ENCODE peak calls at places on chromosomes 7 and 10, in four cellular contexts. L is NCI-H1930, Y is prostate gland, J is KBM-7. D is an unnamed sample.

GRCh38 chr7:106621393-106622132 is 39.4 kb downstream of the CCDC71L start:
- DNase-seq in L (no peak), Y (no peak), J (no peak), D (no peak)

GRCh38 chr7:33716581-33717477 is 188.5 kb upstream of the BMPER start:
- DNase-seq in L (no peak), Y (no peak), J (peak; percentile 18), D (no peak)

GRCh38 chr10:13961096-13961495 is 369.6 kb downstream of the FRMD4A start:
- DNase-seq in L (no peak), Y (no peak), J (no peak), D (no peak)

GRCh38 chr10:76729804-76730203 is 907.8 kb downstream of the KCNMA1 start:
- DNase-seq in L (no peak), Y (no peak), J (no peak), D (no peak)

GRCh38 chr7:137771679-137772078 is 75.1 kb downstream of the DGKI start:
- DNase-seq in L (no peak), Y (no peak), J (no peak), D (no peak)

GRCh38 chr10:43223056-43223455 is 43.8 kb downstream of the RASGEF1A start:
- DNase-seq in L (no peak), Y (no peak), J (no peak), D (no peak)

GRCh38 chr7:51026341-51026740 is 243.6 kb upstream of the GRB10 start:
- DNase-seq in L (no peak), Y (no peak), J (no peak), D (no peak)

GRCh38 chr7:106038916-106039315 is 73.2 kb downstream of the SYPL1 start:
- DNase-seq in L (no peak), Y (no peak), J (no peak), D (no peak)

GRCh38 chr7:129670636-129671035 is 59.1 kb downstream of the NRF1 start:
- DNase-seq in L (no peak), Y (no peak), J (no peak), D (no peak)